ENCODE peak calls at places on chromosomes 6 and 20, in seven cellular contexts. Y is adrenal gland, L is A549, G is IMR-90, E is stomach, F is left ventricle myocardium inferior, J is AG04450. H is an unnamed sample.

GRCh38 chr6:17820055-17820454 is 113.3 kb upstream of the NUP153 start:
- DNase-seq in E (no peak), F (no peak), L (peak), Y (no peak), J (no peak), G (peak), H (no peak)

GRCh38 chr20:50312682-50313187 is 122.1 kb downstream of the CEBPB start:
- DNase-seq in E (peak), L (peak), J (no peak), F (peak), Y (peak), G (peak), H (peak)

GRCh38 chr6:164072240-164072666 is 657.7 kb downstream of the QKI start:
- DNase-seq in J (no peak), L (no peak), F (no peak), G (no peak), Y (no peak), E (no peak), H (no peak)

GRCh38 chr20:44309763-44310663 is 989 bp downstream of the FITM2 start:
- DNase-seq in E (no peak), G (peak), Y (peak), J (peak), F (peak), L (no peak), H (peak)

GRCh38 chr6:118467181-118467580 is 80.9 kb upstream of the PLN start:
- DNase-seq in E (no peak), L (no peak), G (no peak), F (no peak), J (no peak), Y (no peak), H (no peak)

GRCh38 chr6:40893021-40893420 is 146.0 kb downstream of the UNC5CL start:
- DNase-seq in G (no peak), F (no peak), L (no peak), Y (no peak), E (no peak), J (no peak), H (no peak)

GRCh38 chr6:78989191-78989590 is 88.9 kb downstream of the PHIP start:
- DNase-seq in G (no peak), Y (no peak), F (no peak), J (no peak), L (no peak), E (no peak), H (no peak)

GRCh38 chr20:44644384-44645131 is 6.9 kb downstream of the ADA start:
- DNase-seq in F (no peak), Y (no peak), G (no peak), J (no peak), E (no peak), L (peak), H (no peak)

GRCh38 chr6:110102411-110102810 is 77.1 kb downstream of the WASF1 start:
- DNase-seq in G (no peak), E (no peak), F (no peak), Y (no peak), L (no peak), J (no peak), H (no peak)

GRCh38 chr6:34391023-34391485 is 1.4 kb downstream of the NUDT3 start:
- DNase-seq in L (peak), J (no peak), G (peak), E (no peak), Y (peak), F (peak), H (no peak)

GRCh38 chr20:9022361-9022760 is 46.5 kb upstream of the PLCB4 start:
- DNase-seq in F (no peak), J (no peak), G (no peak), E (no peak), Y (no peak), L (no peak), H (peak)

GRCh38 chr6:11754625-11755289 is 23.8 kb downstream of the ADTRP start:
- DNase-seq in L (no peak), E (no peak), G (peak), F (no peak), J (no peak), Y (no peak), H (no peak)

GRCh38 chr6:70507166-70507565 is 59.6 kb upstream of the SDHAF4 start:
- DNase-seq in E (no peak), G (no peak), L (no peak), F (no peak), J (no peak), Y (no peak), H (no peak)

DNA sequence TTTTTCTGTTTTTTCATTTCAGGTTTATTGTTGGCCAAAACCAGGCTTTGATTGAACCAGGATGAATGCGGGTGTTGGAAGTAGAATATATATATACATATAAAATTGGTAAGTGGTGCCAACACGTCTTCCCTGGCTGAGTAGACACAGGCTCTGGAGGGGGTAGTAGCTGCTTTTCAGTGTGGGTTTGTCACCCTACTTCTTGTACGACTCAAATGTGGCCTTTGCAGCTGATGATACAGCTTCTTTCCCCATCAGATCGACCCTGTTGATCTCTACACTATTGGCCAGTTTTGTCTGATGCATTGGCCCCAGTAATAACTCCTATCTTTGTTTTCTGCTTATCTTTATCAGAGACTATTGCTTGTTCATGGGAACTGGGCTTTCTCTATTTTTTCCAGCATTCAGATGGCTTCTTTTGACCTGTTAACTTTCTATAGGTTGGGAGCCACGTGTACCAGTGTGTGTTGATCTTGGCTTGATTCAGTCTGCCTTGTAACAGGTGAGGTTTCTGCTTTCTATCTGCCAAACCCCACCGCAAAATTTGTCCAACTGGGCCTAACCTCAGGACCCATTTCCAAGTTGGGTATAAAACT is 2.7 kb upstream of the ZNFX1 start:
- DNase-seq in J (no peak), E (no peak), Y (no peak), G (no peak), L (no peak), F (no peak), H (no peak)
- H3K4me3 ChIP-seq in J (peak), E (peak), Y (peak), G (peak), L (peak), F (peak), H (no peak)

GRCh38 chr6:4105980-4106536 is 27.1 kb upstream of the FAM217A start:
- DNase-seq in Y (no peak), F (no peak), J (no peak), L (no peak), E (no peak), G (no peak), H (no peak)

GRCh38 chr6:4103929-4104328 is 25.0 kb upstream of the FAM217A start:
- DNase-seq in F (no peak), Y (no peak), E (peak), G (no peak), L (no peak), J (no peak), H (no peak)

GRCh38 chr6:4108561-4109093 is 26.7 kb downstream of the ECI2 start:
- DNase-seq in J (no peak), F (no peak), L (no peak), Y (no peak), G (no peak), E (no peak), H (no peak)

GRCh38 chr6:4112366-4112765 is 23.0 kb downstream of the ECI2 start:
- DNase-seq in L (no peak), J (no peak), Y (no peak), F (no peak), G (no peak), E (no peak), H (no peak)

GRCh38 chr6:4107873-4108272 is 27.5 kb downstream of the ECI2 start:
- DNase-seq in J (no peak), Y (no peak), E (no peak), G (no peak), L (no peak), F (no peak), H (no peak)
- H3K27ac ChIP-seq in J (no peak), Y (no peak), E (peak), G (no peak), L (no peak), F (no peak), H (no peak)

DNA sequence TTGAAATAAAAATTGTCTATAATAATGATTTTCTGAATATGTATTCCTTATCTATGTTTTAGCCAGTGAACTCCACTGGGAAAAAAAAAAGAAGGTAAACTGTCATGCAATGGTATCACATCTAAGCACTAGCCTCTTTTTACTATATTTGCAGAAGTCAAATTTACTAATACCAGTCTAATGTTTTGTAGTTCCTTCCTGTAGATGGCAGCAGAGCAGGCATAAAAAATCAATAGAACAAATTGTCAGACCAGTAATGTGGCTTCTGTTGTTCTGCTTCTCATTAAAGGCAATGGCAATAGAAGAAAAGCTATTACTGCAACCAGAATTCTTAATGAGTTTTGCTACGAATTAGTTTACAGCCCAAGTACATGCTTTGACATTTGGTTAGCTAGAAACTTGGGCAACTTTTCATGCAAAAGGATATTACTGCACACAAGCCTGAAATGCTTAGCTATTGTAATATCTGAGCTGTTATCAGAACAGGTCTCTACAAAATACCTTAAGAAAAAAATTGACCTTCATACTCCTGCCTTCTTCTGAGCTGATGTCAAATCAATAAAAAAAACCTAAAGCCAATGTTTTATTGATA is 476.9 kb downstream of the KHDRBS2 start:
- DNase-seq in L (no peak), Y (no peak), J (no peak), E (no peak), F (no peak), G (no peak), H (no peak)
- TF ChIP-seq CTCF in L (no peak), Y (peak), J (no peak), E (no peak), F (peak), G (peak), H (peak)

GRCh38 chr6:28980137-28980796 is 24.8 kb downstream of the ZNF311 start:
- DNase-seq in J (no peak), G (no peak), F (no peak), L (no peak), Y (no peak), E (no peak), H (no peak)
- H3K4me3 ChIP-seq in J (peak), G (peak), F (peak), L (peak), Y (peak), E (peak), H (peak)

GRCh38 chr20:62739581-62740285 is 31.1 kb downstream of the NTSR1 start:
- DNase-seq in L (no peak), F (peak), G (no peak), Y (no peak), E (no peak), J (no peak), H (no peak)
- H3K27ac ChIP-seq in L (peak), F (no peak), G (peak), Y (no peak), E (peak), J (peak), H (no peak)

GRCh38 chr6:106512048-106512957 is 117.0 kb downstream of the RTN4IP1 start:
- DNase-seq in J (no peak), E (peak), G (no peak), L (peak), Y (peak), F (peak), H (peak)

GRCh38 chr6:106511274-106512047 is 117.8 kb downstream of the RTN4IP1 start:
- DNase-seq in L (no peak), G (no peak), E (peak), J (no peak), Y (peak), F (no peak), H (no peak)

GRCh38 chr6:106508836-106509235 is 120.5 kb downstream of the RTN4IP1 start:
- DNase-seq in E (no peak), L (no peak), G (peak), J (no peak), Y (no peak), F (no peak), H (no peak)

GRCh38 chr6:106509420-106510089 is 119.7 kb downstream of the RTN4IP1 start:
- DNase-seq in E (no peak), G (no peak), J (no peak), Y (no peak), F (no peak), L (no peak), H (no peak)

DNA sequence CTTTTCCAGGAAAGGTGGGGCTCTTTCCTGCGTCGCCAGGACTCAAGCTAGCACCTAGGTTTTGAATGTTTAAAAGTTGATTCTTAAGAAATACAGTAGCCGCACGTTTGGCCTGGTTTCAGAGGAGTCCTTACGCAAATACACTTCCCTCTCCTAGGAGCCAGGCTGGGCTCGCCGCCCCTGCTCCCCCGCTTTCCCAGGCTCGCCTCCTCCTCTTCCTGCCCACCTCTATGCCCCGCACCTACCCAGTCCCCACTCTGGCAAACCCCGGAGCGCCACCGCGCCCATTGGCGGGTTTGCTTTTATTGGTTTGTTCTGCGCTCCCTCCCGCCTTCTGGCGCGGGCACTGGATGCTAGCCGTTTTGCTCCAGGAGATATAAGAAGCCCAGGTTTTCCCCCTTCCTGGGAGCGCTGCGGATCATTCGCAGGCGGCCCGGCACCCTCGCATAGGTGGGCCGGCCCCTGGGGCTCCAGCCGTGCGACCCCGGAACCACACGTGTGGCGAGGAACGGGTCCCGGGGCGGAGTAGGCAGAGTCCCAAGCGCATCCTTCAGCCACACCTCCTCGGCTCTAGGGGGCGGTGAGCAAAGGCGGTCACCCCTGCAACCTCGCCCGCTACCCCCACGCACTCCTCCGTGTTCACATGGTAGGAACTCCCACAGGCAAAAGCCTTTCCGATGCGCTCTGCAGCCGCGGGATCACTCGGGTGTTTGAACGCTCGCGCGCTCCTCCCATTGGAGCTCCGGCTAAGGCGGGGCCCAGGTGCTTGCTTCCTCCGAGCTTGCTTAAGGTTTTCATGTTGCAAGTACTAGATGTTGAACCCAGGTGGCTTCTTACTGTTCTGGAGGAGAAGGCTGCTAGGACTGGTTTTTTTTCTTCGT is 119.0 kb downstream of the RTN4IP1 start:
- DNase-seq in E (peak), L (peak), F (peak), Y (peak), J (no peak), G (no peak), H (peak)
- TF ChIP-seq CTCF in E (no peak), L (no peak), F (no peak), Y (no peak), J (no peak), G (no peak), H (no peak)

H was measured in heart right ventricle.